ENCODE peak calls at places on chromosomes 3 and 15, in five cellular contexts. One of them, this sample, is unnamed. For H3K4me1, the result is how much of the 10 kb centered on the place peaks cover.

GRCh38 chr15:90838066-90838465 is 30.3 kb upstream of the FURIN start:
- DNase-seq in heart right ventricle: no peak
- DNase-seq in A549: no peak
- DNase-seq in colonic mucosa: no peak
- DNase-seq in right lobe of liver: no peak
- DNase-seq in this sample: no peak

GRCh38 chr3:52517796-52518722 is 15.6 kb downstream of the NT5DC2 start:
- DNase-seq in heart right ventricle: no peak
- DNase-seq in A549: no peak
- DNase-seq in colonic mucosa: no peak
- DNase-seq in right lobe of liver: no peak
- DNase-seq in this sample: no peak

GRCh38 chr3:188647237-188647636 is 493.3 kb downstream of the LPP start:
- DNase-seq in heart right ventricle: no peak
- DNase-seq in A549: no peak
- DNase-seq in colonic mucosa: no peak
- DNase-seq in right lobe of liver: no peak
- DNase-seq in this sample: no peak

GRCh38 chr3:52614689-52615088 is 71.0 kb downstream of the PBRM1 start:
- DNase-seq in heart right ventricle: no peak
- DNase-seq in A549: no peak
- DNase-seq in colonic mucosa: no peak
- DNase-seq in right lobe of liver: no peak
- DNase-seq in this sample: no peak

GRCh38 chr3:104610730-104611652 is 755.7 kb upstream of the ALCAM start:
- DNase-seq in heart right ventricle: no peak
- DNase-seq in A549: no peak
- DNase-seq in colonic mucosa: no peak
- DNase-seq in right lobe of liver: no peak
- DNase-seq in this sample: no peak

GRCh38 chr3:178352300-178353021 is 183.8 kb upstream of the KCNMB2 start:
- DNase-seq in heart right ventricle: no peak
- DNase-seq in A549: peak
- DNase-seq in colonic mucosa: no peak
- DNase-seq in right lobe of liver: no peak
- DNase-seq in this sample: no peak

GRCh38 chr15:44882499-44882968 is 74.0 kb upstream of the TERB2 start:
- DNase-seq in heart right ventricle: no peak
- DNase-seq in A549: no peak
- DNase-seq in colonic mucosa: no peak
- DNase-seq in right lobe of liver: no peak
- DNase-seq in this sample: no peak

GRCh38 chr15:42891569-42891968 is 29.0 kb downstream of the TTBK2 start:
- DNase-seq in heart right ventricle: no peak
- DNase-seq in A549: no peak
- DNase-seq in colonic mucosa: no peak
- DNase-seq in right lobe of liver: no peak
- DNase-seq in this sample: no peak

GRCh38 chr15:71127083-71127482 is 11.8 kb downstream of the THSD4 start:
- DNase-seq in heart right ventricle: no peak
- DNase-seq in A549: no peak
- DNase-seq in colonic mucosa: no peak
- DNase-seq in right lobe of liver: no peak
- DNase-seq in this sample: no peak

GRCh38 chr15:31333820-31334219 is 7.2 kb downstream of the KLF13 start:
- DNase-seq in heart right ventricle: no peak
- DNase-seq in A549: no peak
- DNase-seq in colonic mucosa: no peak
- DNase-seq in right lobe of liver: no peak
- DNase-seq in this sample: no peak

GRCh38 chr3:125108833-125109540 is 53.2 kb upstream of the HEG1 start:
- DNase-seq in heart right ventricle: no peak
- DNase-seq in A549: no peak
- DNase-seq in colonic mucosa: no peak
- DNase-seq in right lobe of liver: no peak
- DNase-seq in this sample: no peak

GRCh38 chr3:186839874-186840641 is 2.5 kb upstream of the ADIPOQ start:
- DNase-seq in heart right ventricle: peak
- DNase-seq in A549: no peak
- DNase-seq in colonic mucosa: no peak
- DNase-seq in right lobe of liver: no peak
- DNase-seq in this sample: peak

GRCh38 chr15:35674873-35675781 is 129.2 kb upstream of the DPH6 start:
- DNase-seq in heart right ventricle: peak
- DNase-seq in A549: no peak
- DNase-seq in colonic mucosa: no peak
- DNase-seq in right lobe of liver: no peak
- DNase-seq in this sample: no peak

GRCh38 chr3:149356044-149356592 is 21.3 kb downstream of the TM4SF1 start:
- DNase-seq in heart right ventricle: no peak
- DNase-seq in A549: no peak
- DNase-seq in colonic mucosa: no peak
- DNase-seq in right lobe of liver: no peak
- DNase-seq in this sample: no peak

GRCh38 chr3:136984837-136985236 is 27.1 kb downstream of the IL20RB start:
- DNase-seq in heart right ventricle: no peak
- DNase-seq in A549: no peak
- DNase-seq in colonic mucosa: peak
- DNase-seq in right lobe of liver: no peak
- DNase-seq in this sample: no peak

GRCh38 chr3:72797773-72798543 is 50.3 kb downstream of the SHQ1 start:
- DNase-seq in heart right ventricle: peak
- DNase-seq in A549: no peak
- DNase-seq in colonic mucosa: no peak
- DNase-seq in right lobe of liver: no peak
- DNase-seq in this sample: no peak

GRCh38 chr15:28103831-28104230 is 4.7 kb upstream of the OCA2 start:
- DNase-seq in heart right ventricle: no peak
- DNase-seq in A549: no peak
- DNase-seq in colonic mucosa: no peak
- DNase-seq in right lobe of liver: no peak
- DNase-seq in this sample: peak

GRCh38 chr3:14370719-14371572 is 31.5 kb upstream of the SLC6A6 start:
- DNase-seq in heart right ventricle: no peak
- DNase-seq in A549: no peak
- DNase-seq in colonic mucosa: no peak
- DNase-seq in right lobe of liver: no peak
- DNase-seq in this sample: peak

GRCh38 chr15:73330206-73331051 is 38.3 kb downstream of the HCN4 start:
- DNase-seq in heart right ventricle: no peak
- DNase-seq in A549: no peak
- DNase-seq in colonic mucosa: no peak
- DNase-seq in right lobe of liver: peak
- DNase-seq in this sample: no peak

GRCh38 chr3:112776000-112776399 is 70.7 kb downstream of the CD200R1L start:
- DNase-seq in heart right ventricle: no peak
- DNase-seq in A549: peak
- DNase-seq in colonic mucosa: no peak
- DNase-seq in right lobe of liver: no peak
- DNase-seq in this sample: no peak

GRCh38 chr15:41043276-41043675 is 72.8 kb downstream of the INO80 start:
- DNase-seq in heart right ventricle: no peak
- DNase-seq in A549: no peak
- DNase-seq in colonic mucosa: no peak
- DNase-seq in right lobe of liver: no peak
- DNase-seq in this sample: no peak

GRCh38 chr3:170976190-170976519 is 50.4 kb downstream of the SLC2A2 start:
- DNase-seq in heart right ventricle: no peak
- DNase-seq in A549: no peak
- DNase-seq in colonic mucosa: no peak
- DNase-seq in right lobe of liver: no peak
- DNase-seq in this sample: no peak

GRCh38 chr15:79086814-79087213 is 3.8 kb downstream of the RASGRF1 start:
- DNase-seq in heart right ventricle: no peak
- DNase-seq in A549: no peak
- DNase-seq in colonic mucosa: no peak
- DNase-seq in right lobe of liver: no peak
- DNase-seq in this sample: no peak

GRCh38 chr15:79089331-79089889 is 1.2 kb downstream of the RASGRF1 start:
- DNase-seq in heart right ventricle: no peak
- DNase-seq in A549: no peak
- DNase-seq in colonic mucosa: no peak
- DNase-seq in right lobe of liver: no peak
- DNase-seq in this sample: peak

GRCh38 chr15:79090487-79091203 is at the start of gene RASGRF1:
- DNase-seq in heart right ventricle: no peak
- DNase-seq in A549: peak
- DNase-seq in colonic mucosa: peak
- DNase-seq in right lobe of liver: no peak
- DNase-seq in this sample: peak

GRCh38 chr15:79089890-79090486 is 592 bp downstream of the RASGRF1 start:
- DNase-seq in heart right ventricle: no peak
- DNase-seq in A549: peak
- DNase-seq in colonic mucosa: no peak
- DNase-seq in right lobe of liver: no peak
- DNase-seq in this sample: peak

DNA sequence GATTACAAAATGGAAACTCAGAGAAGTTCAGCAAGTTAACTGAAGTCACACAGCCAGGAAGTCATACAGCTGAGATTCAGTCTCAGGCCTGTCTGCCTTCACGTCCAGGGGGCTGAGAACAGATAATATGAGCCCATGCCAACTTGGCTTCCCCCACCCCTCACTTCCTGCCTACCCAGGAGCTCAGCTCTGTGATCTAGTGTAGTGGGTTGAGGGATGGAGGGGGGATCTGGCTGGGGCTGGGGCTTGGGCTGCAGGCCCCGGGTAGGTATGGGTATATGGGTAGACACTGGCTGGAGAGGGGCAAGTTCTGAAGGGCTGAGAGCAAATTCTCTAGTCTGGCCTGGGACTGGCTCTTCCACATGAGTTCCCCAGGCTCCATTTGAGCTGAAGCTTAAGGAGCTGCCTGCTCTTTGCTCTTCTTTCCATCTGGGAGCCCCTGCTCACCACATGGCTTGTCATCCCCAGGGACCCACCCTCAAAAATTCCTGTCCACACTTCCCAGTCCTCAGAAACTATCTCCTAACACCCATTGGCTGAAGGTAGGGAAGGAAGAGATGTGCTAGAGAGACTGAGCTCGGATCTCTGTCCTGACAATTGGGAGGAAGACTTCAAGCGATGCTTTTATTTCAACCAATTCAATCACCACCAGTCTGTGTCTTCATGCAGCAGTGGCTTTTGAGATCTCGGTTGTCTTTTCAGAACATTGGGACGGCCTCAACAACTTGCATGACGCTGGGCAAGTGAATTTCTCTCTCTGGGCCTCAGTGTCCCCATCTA is 2.0 kb downstream of the RASGRF1 start:
- DNase-seq in heart right ventricle: no peak
- DNase-seq in A549: no peak
- DNase-seq in colonic mucosa: no peak
- DNase-seq in right lobe of liver: no peak
- DNase-seq in this sample: peak
- H3K4me3 ChIP-seq in heart right ventricle: no peak
- H3K4me3 ChIP-seq in A549: no peak
- H3K4me3 ChIP-seq in colonic mucosa: no peak
- H3K4me3 ChIP-seq in right lobe of liver: no peak
- H3K4me3 ChIP-seq in this sample: no peak

GRCh38 chr3:61877359-61877770 is 316.0 kb downstream of the PTPRG start:
- DNase-seq in heart right ventricle: no peak
- DNase-seq in A549: no peak
- DNase-seq in colonic mucosa: no peak
- DNase-seq in right lobe of liver: no peak
- DNase-seq in this sample: no peak
- TF ChIP-seq CTCF in heart right ventricle: no peak
- TF ChIP-seq CTCF in A549: no peak
- TF ChIP-seq CTCF in colonic mucosa: no peak
- TF ChIP-seq CTCF in right lobe of liver: peak
- TF ChIP-seq CTCF in this sample: peak

GRCh38 chr15:74792227-74793016 is 10.5 kb downstream of the CSK start:
- DNase-seq in heart right ventricle: no peak
- DNase-seq in A549: no peak
- DNase-seq in colonic mucosa: peak
- DNase-seq in right lobe of liver: no peak
- DNase-seq in this sample: no peak
- H3K4me1 ChIP-seq in heart right ventricle: half or more
- H3K4me1 ChIP-seq in A549: under half
- H3K4me1 ChIP-seq in colonic mucosa: under half
- H3K4me1 ChIP-seq in right lobe of liver: under half
- H3K4me1 ChIP-seq in this sample: under half

DNA sequence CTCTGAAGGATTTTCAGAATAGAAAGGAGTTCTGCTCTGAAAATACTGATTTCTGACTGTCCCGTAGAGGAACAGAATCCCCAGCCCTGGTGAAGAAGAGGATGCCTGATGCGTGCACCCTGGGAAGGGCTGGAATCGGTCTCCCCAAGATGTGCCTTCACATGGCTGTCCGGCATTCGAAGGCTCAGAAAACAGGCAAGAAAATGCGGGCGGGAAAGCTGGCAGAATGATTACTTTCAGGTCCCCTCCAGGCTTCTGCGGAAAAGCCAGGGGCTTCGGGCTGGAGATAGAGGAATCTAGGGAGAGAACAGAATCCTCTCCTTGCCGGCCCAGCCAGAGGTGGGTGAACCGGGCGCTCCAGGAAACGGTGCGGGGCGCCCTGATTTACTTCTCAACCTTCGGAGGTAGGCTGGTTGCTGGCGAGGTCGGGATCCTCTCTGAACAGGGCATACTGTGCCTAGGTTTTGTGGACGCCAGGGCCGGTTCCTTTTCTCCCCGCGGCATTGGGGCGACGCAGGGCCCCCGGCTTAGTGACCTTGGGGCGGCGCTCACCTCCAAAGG is 2.5 kb downstream of the FOXL2NB start:
- DNase-seq in heart right ventricle: no peak
- DNase-seq in A549: no peak
- DNase-seq in colonic mucosa: no peak
- DNase-seq in right lobe of liver: no peak
- DNase-seq in this sample: peak
- H3K4me3 ChIP-seq in heart right ventricle: peak
- H3K4me3 ChIP-seq in A549: no peak
- H3K4me3 ChIP-seq in colonic mucosa: peak
- H3K4me3 ChIP-seq in right lobe of liver: peak
- H3K4me3 ChIP-seq in this sample: peak

DNA sequence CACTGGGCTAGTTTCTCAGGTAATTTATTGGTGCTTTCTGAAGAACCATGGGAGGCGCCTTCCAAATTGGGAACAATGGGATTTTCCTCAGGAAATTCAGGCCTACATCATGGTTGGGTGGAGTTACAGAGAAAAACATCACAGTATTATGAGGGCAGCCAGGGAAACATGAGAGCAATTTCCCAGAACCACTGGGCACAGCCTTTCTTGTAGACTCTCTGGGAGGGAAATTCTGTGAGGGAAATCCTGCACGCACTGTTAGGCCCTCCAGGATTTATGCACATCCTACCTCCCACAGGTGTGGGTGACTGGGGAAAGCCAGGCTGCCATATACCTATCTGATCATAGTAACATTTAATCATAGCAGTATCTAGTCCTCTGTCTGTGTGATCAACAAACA is 13.2 kb downstream of the POPDC2 start:
- DNase-seq in heart right ventricle: peak
- DNase-seq in A549: no peak
- DNase-seq in colonic mucosa: no peak
- DNase-seq in right lobe of liver: no peak
- DNase-seq in this sample: no peak
- TF ChIP-seq CTCF in heart right ventricle: no peak
- TF ChIP-seq CTCF in A549: no peak
- TF ChIP-seq CTCF in colonic mucosa: no peak
- TF ChIP-seq CTCF in right lobe of liver: no peak
- TF ChIP-seq CTCF in this sample: no peak

GRCh38 chr3:158768881-158769518 is 32.9 kb upstream of the MFSD1 start:
- DNase-seq in heart right ventricle: peak
- DNase-seq in A549: peak
- DNase-seq in colonic mucosa: peak
- DNase-seq in right lobe of liver: no peak
- DNase-seq in this sample: no peak
- H3K4me1 ChIP-seq in heart right ventricle: under half
- H3K4me1 ChIP-seq in A549: half or more
- H3K4me1 ChIP-seq in colonic mucosa: under half
- H3K4me1 ChIP-seq in right lobe of liver: under half
- H3K4me1 ChIP-seq in this sample: under half

This sample was measured in endodermal cell.